ENCODE peak calls at places on chromosomes 12 and 14, in seven cellular contexts. R is stomach, D is left ventricle myocardium inferior, L is mucosa of descending colon, K is cardiac muscle cell, U is fibroblast of lung, W is pancreas. H is an unnamed sample.

GRCh38 chr14:38404100-38404541 is 148.2 kb upstream of the CLEC14A start:
- DNase-seq in D (no peak), R (no peak), L (no peak), U (peak), W (no peak), K (peak), H (no peak)

GRCh38 chr12:108856428-108857157 is 790 bp downstream of the SSH1 start:
- DNase-seq in R (peak), L (peak), D (peak), K (peak), U (peak), W (peak), H (no peak)

GRCh38 chr12:14618990-14619389 is 51.3 kb upstream of the PLBD1 start:
- DNase-seq in R (no peak), K (peak), D (no peak), L (peak), U (peak), W (no peak), H (no peak)

GRCh38 chr12:6267007-6267721 is 43.3 kb upstream of the PLEKHG6 start:
- DNase-seq in W (peak), R (no peak), U (peak), L (no peak), K (peak), D (no peak), H (no peak)

GRCh38 chr14:96105921-96106441 is 66.8 kb downstream of the C14orf132 start:
- DNase-seq in R (peak), D (no peak), W (no peak), L (peak), U (peak), K (no peak), H (no peak)

GRCh38 chr12:51017452-51017851 is 8.7 kb downstream of the SLC11A2 start:
- DNase-seq in D (no peak), K (no peak), W (no peak), L (no peak), R (no peak), U (no peak), H (no peak)

GRCh38 chr12:131375261-131375971 is 335.5 kb upstream of the SFSWAP start:
- DNase-seq in L (no peak), U (no peak), W (no peak), R (no peak), D (no peak), K (no peak), H (no peak)

GRCh38 chr14:57583396-57583795 is 89.7 kb upstream of the CCDC198 start:
- DNase-seq in D (no peak), W (no peak), R (no peak), U (no peak), L (no peak), K (no peak), H (no peak)

GRCh38 chr14:51431033-51431709 is 191.1 kb downstream of the TMX1 start:
- DNase-seq in U (no peak), R (no peak), D (no peak), L (no peak), W (no peak), K (no peak), H (no peak)

GRCh38 chr12:110543252-110543959 is 39.7 kb downstream of the PPTC7 start:
- DNase-seq in K (peak), W (peak), U (peak), R (peak), D (peak), L (peak), H (peak)

GRCh38 chr14:94374749-94375148 is 13.7 kb downstream of the SERPINA1 start:
- DNase-seq in W (no peak), D (no peak), K (no peak), R (no peak), L (no peak), U (no peak), H (no peak)

GRCh38 chr12:105355752-105356151 is 25.3 kb downstream of the C12orf75 start:
- DNase-seq in U (peak), K (peak), R (no peak), D (no peak), L (no peak), W (no peak), H (no peak)

GRCh38 chr12:26275313-26276257 is 80.2 kb downstream of the SSPN start:
- DNase-seq in R (no peak), D (no peak), W (no peak), L (no peak), K (peak), U (no peak), H (no peak)

GRCh38 chr12:83136421-83136820 is 449.7 kb downstream of the TMTC2 start:
- DNase-seq in L (no peak), U (no peak), R (no peak), W (no peak), D (no peak), K (no peak), H (no peak)

GRCh38 chr12:10867381-10867780 is 16.7 kb downstream of the PRH1 start:
- DNase-seq in L (no peak), W (no peak), R (no peak), U (no peak), D (no peak), K (peak), H (no peak)

GRCh38 chr12:132222096-132222807 is 78.0 kb downstream of the NOC4L start:
- DNase-seq in R (no peak), K (peak), L (no peak), U (no peak), W (peak), D (no peak), H (no peak)

GRCh38 chr12:50195832-50196231 is 28.7 kb upstream of the CERS5 start:
- DNase-seq in D (no peak), L (no peak), R (no peak), U (no peak), K (no peak), W (no peak), H (no peak)

GRCh38 chr14:20515846-20516245 is 10.5 kb downstream of the RNASE10 start:
- DNase-seq in K (no peak), D (no peak), R (no peak), W (no peak), L (no peak), U (no peak), H (no peak)

GRCh38 chr12:131065279-131065678 is 111.6 kb downstream of the ADGRD1 start:
- DNase-seq in D (no peak), L (no peak), K (no peak), R (no peak), W (no peak), U (no peak), H (no peak)

GRCh38 chr12:132333766-132334165 is 4.4 kb upstream of the GALNT9 start:
- DNase-seq in U (no peak), W (no peak), R (no peak), D (no peak), K (no peak), L (no peak), H (no peak)

GRCh38 chr12:109951751-109952150 is 44.4 kb downstream of the GIT2 start:
- DNase-seq in D (peak), R (no peak), L (no peak), U (peak), W (peak), K (peak), H (peak)

GRCh38 chr12:109538191-109538863 is 35.0 kb downstream of the MMAB start:
- DNase-seq in L (no peak), R (no peak), K (peak), W (no peak), U (no peak), D (no peak), H (no peak)

GRCh38 chr12:78343657-78344056 is 513.0 kb downstream of the NAV3 start:
- DNase-seq in U (no peak), R (no peak), L (no peak), K (no peak), D (no peak), W (no peak), H (no peak)

GRCh38 chr12:61870658-61871559 is 389.3 kb upstream of the USP15 start:
- DNase-seq in D (no peak), W (no peak), K (no peak), U (no peak), R (no peak), L (peak), H (no peak)

GRCh38 chr12:8156416-8156815 is 399 bp upstream of the ZNF705A start:
- DNase-seq in U (no peak), R (no peak), L (no peak), D (no peak), K (no peak), W (no peak), H (no peak)

GRCh38 chr14:96178674-96179321 is 25.8 kb upstream of the BDKRB2 start:
- DNase-seq in W (no peak), R (no peak), K (no peak), U (no peak), D (no peak), L (no peak), H (no peak)

DNA sequence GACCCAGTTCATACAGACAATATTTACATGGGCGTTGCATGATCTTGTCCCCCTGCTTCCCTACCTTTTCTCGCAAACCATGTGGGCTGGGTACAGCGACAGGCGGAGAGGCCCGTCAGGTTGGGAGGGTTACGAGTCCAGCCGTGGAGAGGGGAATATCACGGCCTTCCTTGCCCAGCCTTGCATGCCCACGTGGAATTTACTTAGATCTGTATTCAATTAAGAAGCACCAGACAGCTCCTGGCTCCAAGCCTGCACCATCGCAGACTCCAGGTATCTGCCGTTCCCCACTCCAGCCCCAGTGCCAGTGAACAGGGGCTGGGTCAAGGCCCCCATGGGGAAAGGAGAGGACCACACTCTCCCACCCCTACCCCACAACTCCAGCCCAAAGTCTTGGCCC is 29.8 kb downstream of the BCL11B start:
- DNase-seq in W (no peak), R (no peak), K (no peak), U (no peak), L (no peak), D (no peak), H (no peak)
- H3K4me3 ChIP-seq in W (no peak), R (no peak), K (no peak), U (no peak), L (no peak), D (no peak), H (no peak)

GRCh38 chr12:42090899-42091298 is 53.8 kb downstream of the GXYLT1 start:
- DNase-seq in L (no peak), D (no peak), R (no peak), W (no peak), K (peak), U (peak), H (no peak)

GRCh38 chr12:42094277-42094676 is 50.4 kb downstream of the GXYLT1 start:
- DNase-seq in U (peak), K (peak), W (no peak), L (no peak), D (no peak), R (no peak), H (no peak)

GRCh38 chr12:42086021-42086420 is 58.7 kb downstream of the GXYLT1 start:
- DNase-seq in L (no peak), K (peak), D (no peak), W (no peak), R (no peak), U (peak), H (peak)

DNA sequence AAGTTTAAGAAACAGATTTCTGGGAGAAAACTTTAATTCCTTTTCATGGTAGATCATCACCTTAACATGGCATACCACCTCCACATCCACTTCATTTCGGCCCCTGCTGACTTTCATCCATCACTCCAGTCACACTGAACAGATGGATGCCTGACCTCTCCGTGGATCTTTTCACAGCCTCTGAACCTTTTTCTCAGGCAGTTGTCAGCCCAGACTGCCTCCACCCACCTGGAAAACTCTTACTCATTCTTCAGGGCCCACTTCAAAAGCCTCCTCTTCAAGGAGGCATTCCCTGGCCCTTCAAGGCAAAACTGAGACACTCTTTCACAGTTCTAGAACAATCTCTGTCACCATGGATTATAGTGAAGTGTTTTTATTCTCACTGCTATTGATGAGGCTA is 52.9 kb downstream of the GXYLT1 start:
- DNase-seq in U (no peak), W (no peak), L (no peak), D (no peak), R (no peak), K (no peak), H (no peak)
- TF ChIP-seq CTCF in U (no peak), W (no peak), L (no peak), D (no peak), R (no peak), K (no peak), H (no peak)

GRCh38 chr12:115354476-115354890 is 670.5 kb upstream of the TBX3 start:
- DNase-seq in D (no peak), U (peak), R (no peak), L (no peak), K (no peak), W (no peak), H (no peak)
- H3K4me3 ChIP-seq in D (peak), U (peak), R (peak), L (no peak), K (no peak), W (no peak), H (peak)

DNA sequence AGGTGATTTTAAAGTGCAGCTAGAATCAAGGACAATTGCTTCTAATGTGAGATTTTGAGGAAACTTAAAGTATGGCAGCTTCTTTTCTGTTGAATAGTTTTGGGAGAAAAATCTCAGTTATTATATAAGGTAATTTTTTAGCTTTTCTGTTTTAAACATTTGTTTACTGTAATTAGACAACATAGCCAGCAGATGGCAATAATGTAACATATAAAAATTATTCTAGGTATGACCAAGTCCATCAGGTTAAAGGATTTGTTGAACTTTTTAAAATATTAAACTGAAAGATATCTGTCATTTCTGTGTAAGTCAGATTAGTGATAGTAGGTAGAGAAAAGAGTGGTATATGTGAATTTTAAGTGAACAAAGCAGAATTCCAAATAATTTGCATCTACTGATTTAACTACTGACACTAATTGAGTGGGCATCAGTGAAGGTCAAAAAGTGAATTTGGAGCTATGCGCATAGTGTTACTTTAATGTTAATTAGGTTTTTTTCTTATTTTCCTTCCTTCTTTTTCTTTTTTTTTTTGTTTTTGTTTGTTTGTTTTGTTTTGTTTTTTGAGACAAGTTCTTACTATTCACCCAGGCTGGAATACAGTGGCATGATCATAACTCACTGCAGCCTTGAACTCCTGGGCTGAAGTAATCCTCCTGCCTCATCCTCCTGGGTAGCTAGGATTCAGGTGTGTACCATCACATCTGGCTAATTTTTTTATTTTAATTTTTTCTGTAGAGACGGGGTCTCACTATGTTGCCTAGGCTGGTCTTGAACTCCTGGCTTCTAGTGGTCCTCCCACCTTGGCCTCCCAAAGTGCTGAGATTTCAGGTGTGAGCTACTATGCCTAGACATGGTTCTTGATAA is 18.6 kb downstream of the PRORP start:
- DNase-seq in U (peak), K (peak), R (no peak), D (no peak), L (no peak), W (no peak), H (no peak)
- TF ChIP-seq CTCF in U (peak), K (peak), R (peak), D (peak), L (no peak), W (peak), H (no peak)

DNA sequence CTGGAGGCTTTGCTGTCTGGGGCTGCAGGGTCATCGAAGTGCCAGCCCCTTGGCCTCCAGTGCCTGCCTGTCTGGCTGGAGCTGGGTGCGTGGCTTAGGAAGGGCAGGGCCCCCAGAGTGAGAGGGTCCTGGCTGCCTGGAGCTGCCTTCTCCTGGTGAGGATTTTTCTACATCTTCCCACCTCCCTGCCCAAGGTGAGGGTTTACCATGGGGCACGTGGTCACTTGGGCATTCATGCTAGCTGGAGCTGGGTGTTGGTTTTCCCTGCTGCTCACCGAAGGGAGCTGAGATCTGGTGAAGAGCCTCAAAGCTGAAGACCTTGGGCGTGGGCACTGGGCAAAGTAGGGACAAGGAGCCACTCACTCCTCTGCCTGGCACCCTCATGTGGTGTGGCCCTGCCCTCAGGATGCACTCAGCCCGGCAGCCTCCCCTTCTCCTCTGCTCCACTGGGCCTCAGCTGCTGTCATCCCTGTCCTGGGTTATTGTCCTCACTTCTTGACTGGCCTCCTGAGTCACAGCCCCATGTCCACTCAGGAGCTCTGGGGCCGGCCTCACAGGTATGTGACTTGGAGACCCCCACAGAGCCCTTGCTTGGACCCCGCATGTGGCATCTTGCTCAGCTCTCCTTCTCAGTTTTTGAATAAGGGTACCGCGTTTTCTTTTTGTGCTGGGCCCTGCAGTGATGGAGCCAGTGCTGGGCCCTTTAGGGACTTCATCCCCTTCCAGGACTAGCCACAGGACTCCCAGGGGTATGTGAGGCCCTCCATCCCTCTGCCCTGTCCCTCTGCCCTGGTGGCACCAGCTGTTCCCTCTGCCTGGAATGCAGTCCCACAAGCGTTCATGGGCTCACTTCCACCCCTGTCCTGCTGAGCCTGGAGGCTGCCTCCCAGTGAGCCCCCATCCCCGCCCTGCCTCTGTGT is 1.6 kb downstream of the CEP170B start:
- DNase-seq in L (no peak), D (peak), K (no peak), U (no peak), W (no peak), R (no peak), H (no peak)
- H3K4me3 ChIP-seq in L (peak), D (peak), K (peak), U (peak), W (peak), R (peak), H (peak)

H was measured in retinal pigment epithelial cell.